ENCODE peak calls at places on chromosomes 7 and 10, in five cellular contexts. K is GM20000; U is hepatocyte; L is activated naive CD8-positive, alpha-beta T cell treated with anti-CD3 and anti-CD28 coated beads, Interleukin-2, amount 50 U/mL, for 24 hours; T is tibial nerve. D is an unnamed sample.

GRCh38 chr10:12697741-12698140 is 303.8 kb downstream of the CCDC3 start:
- DNase-seq in K (no peak), T (no peak), U (no peak), L (no peak), D (no peak)

GRCh38 chr10:77577666-77578229 is 59.9 kb downstream of the KCNMA1 start:
- DNase-seq in L (no peak), T (no peak), U (no peak), K (no peak), D (no peak)

GRCh38 chr7:154919324-154920222 is 83.4 kb downstream of the PAXIP1 start:
- DNase-seq in T (no peak), K (no peak), L (no peak), U (no peak), D (no peak)

GRCh38 chr10:21334891-21335696 is 190.4 kb downstream of the SKIDA1 start:
- DNase-seq in T (no peak), K (no peak), L (no peak), U (peak; percentile 68), D (peak; percentile 84)

GRCh38 chr10:11532329-11532728 is 79.1 kb downstream of the USP6NL start:
- DNase-seq in U (no peak), L (no peak), T (no peak), K (no peak), D (no peak)

GRCh38 chr7:48938539-48938938 is 14.2 kb downstream of the CDC14C start:
- DNase-seq in U (no peak), L (no peak), T (no peak), K (no peak), D (no peak)

GRCh38 chr10:95181731-95182130 is 12.3 kb upstream of the ACSM6 start:
- DNase-seq in U (no peak), L (no peak), K (no peak), T (no peak), D (no peak)

GRCh38 chr7:117127585-117128168 is 174.4 kb downstream of the ST7 start:
- DNase-seq in K (no peak), T (peak; percentile 26), U (peak; percentile 72), L (peak; percentile 38), D (peak; percentile 29)

GRCh38 chr10:3486346-3487065 is 298.5 kb downstream of the KLF6 start:
- DNase-seq in T (no peak), U (peak; percentile 93), L (no peak), K (no peak), D (peak; percentile 97)

GRCh38 chr10:91088300-91089140 is 131.9 kb upstream of the PCGF5 start:
- DNase-seq in T (no peak), K (peak; percentile 60), U (no peak), L (no peak), D (peak; percentile 49)

GRCh38 chr7:50661345-50662058 is 96.3 kb upstream of the DDC start:
- DNase-seq in L (no peak), T (no peak), U (no peak), K (no peak), D (no peak)

GRCh38 chr7:10469476-10469875 is 504.2 kb upstream of the PHF14 start:
- DNase-seq in L (no peak), K (no peak), T (no peak), U (no peak), D (no peak)

GRCh38 chr10:89207801-89208551 is 859 bp upstream of the CH25H start:
- DNase-seq in T (no peak), K (peak; percentile 29), U (peak; percentile 26), L (peak; percentile 29), D (peak; percentile 66)

D was measured in mesendoderm.